ENCODE peak calls at places on chromosomes 6 and 20, in five cellular contexts. E is breast epithelium, B is lower leg skin, J is ovary, Y is IMR-90. T is an unnamed sample.

GRCh38 chr6:19669206-19669605 is 168.0 kb upstream of the ID4 start:
- DNase-seq in Y (no peak), E (no peak), J (no peak), B (no peak), T (no peak)

GRCh38 chr20:50305636-50306477 is 115.2 kb downstream of the CEBPB start:
- DNase-seq in B (peak; percentile 73), E (no peak), J (peak; percentile 74), Y (no peak), T (no peak)

GRCh38 chr20:58045579-58045978 is 182.9 kb downstream of the ANKRD60 start:
- DNase-seq in Y (no peak), B (peak; percentile 7), J (no peak), E (no peak), T (no peak)

GRCh38 chr6:2196079-2196679 is 49.2 kb downstream of the GMDS start:
- DNase-seq in B (peak; percentile 28), E (no peak), J (no peak), Y (peak; percentile 61), T (peak; percentile 9)

GRCh38 chr20:22289442-22289841 is 294.9 kb downstream of the FOXA2 start:
- DNase-seq in B (no peak), E (no peak), Y (no peak), J (no peak), T (no peak)

GRCh38 chr20:16349518-16350295 is 223.5 kb downstream of the KIF16B start:
- DNase-seq in J (no peak), B (no peak), Y (peak; percentile 23), E (no peak), T (no peak)

GRCh38 chr6:125597411-125598253 is 151.8 kb upstream of the HEY2 start:
- DNase-seq in E (no peak), J (no peak), Y (no peak), B (no peak), T (no peak)

GRCh38 chr20:7540923-7541322 is 399.3 kb downstream of the HAO1 start:
- DNase-seq in Y (no peak), B (no peak), J (no peak), E (no peak), T (no peak)

GRCh38 chr6:17281497-17282481 is 628 bp downstream of the RBM24 start:
- DNase-seq in Y (peak; percentile 24), J (peak; percentile 39), B (peak; percentile 13), E (no peak), T (peak; percentile 31)

GRCh38 chr6:16205377-16206144 is 32.8 kb upstream of the GMPR start:
- DNase-seq in J (no peak), B (no peak), Y (peak; percentile 91), E (no peak), T (no peak)

GRCh38 chr6:131372535-131372934 is 200.5 kb upstream of the ARG1 start:
- DNase-seq in J (no peak), B (no peak), E (no peak), Y (no peak), T (no peak)

GRCh38 chr6:159609813-159610212 is 83.2 kb downstream of the SOD2 start:
- DNase-seq in E (no peak), J (no peak), Y (no peak), B (peak; percentile 43), T (no peak)

GRCh38 chr6:114051031-114051430 is 80.1 kb upstream of the HDAC2 start:
- DNase-seq in Y (no peak), E (no peak), B (no peak), J (no peak), T (no peak)

GRCh38 chr6:42909835-42910234 is 6.0 kb upstream of the PTCRA start:
- DNase-seq in J (no peak), B (no peak), E (no peak), Y (no peak), T (no peak)

GRCh38 chr6:75296811-75297779 is 12.5 kb upstream of the TMEM30A start:
- DNase-seq in B (no peak), E (no peak), Y (peak; percentile 71), J (no peak), T (no peak)

GRCh38 chr6:151119823-151120524 is 119.8 kb upstream of the AKAP12 start:
- DNase-seq in J (no peak), B (no peak), Y (no peak), E (no peak), T (no peak)

GRCh38 chr20:19456600-19457390 is 244.4 kb downstream of the SLC24A3 start:
- DNase-seq in Y (no peak), E (no peak), B (no peak), J (no peak), T (no peak)

GRCh38 chr6:111478749-111479148 is 4.3 kb downstream of the REV3L start:
- DNase-seq in B (no peak), Y (peak; percentile 72), E (no peak), J (no peak), T (no peak)

GRCh38 chr6:165655191-165655590 is 7.8 kb downstream of the PDE10A start:
- DNase-seq in B (no peak), Y (no peak), E (no peak), J (no peak), T (no peak)

GRCh38 chr6:117483004-117483644 is 650 bp downstream of the DCBLD1 start:
- DNase-seq in E (peak; percentile 53), B (peak; percentile 23), J (peak; percentile 48), Y (peak; percentile 31), T (peak; percentile 12)

GRCh38 chr6:105869835-105870506 is 216.2 kb upstream of the PRDM1 start:
- DNase-seq in E (no peak), J (no peak), Y (no peak), B (no peak), T (no peak)

GRCh38 chr6:154754152-154754551 is 20.9 kb downstream of the SCAF8 start:
- DNase-seq in E (no peak), J (no peak), Y (peak; percentile 73), B (no peak), T (no peak)

GRCh38 chr6:45148711-45149341 is 179.3 kb upstream of the RUNX2 start:
- DNase-seq in J (no peak), E (no peak), Y (peak; percentile 55), B (no peak), T (no peak)

GRCh38 chr20:59948828-59949720 is 8.9 kb downstream of the FAM217B start:
- DNase-seq in B (no peak), Y (peak; percentile 67), J (no peak), E (no peak), T (no peak)

GRCh38 chr20:24392612-24393011 is 76.8 kb upstream of the SYNDIG1 start:
- DNase-seq in B (no peak), Y (no peak), E (no peak), J (no peak), T (no peak)

GRCh38 chr6:119346914-119347313 is 2.6 kb downstream of the MAN1A1 start:
- DNase-seq in B (no peak), Y (no peak), J (no peak), E (no peak), T (no peak)

GRCh38 chr20:53492212-53492611 is 101.4 kb downstream of the ZNF217 start:
- DNase-seq in B (no peak), E (no peak), J (no peak), Y (no peak), T (no peak)

GRCh38 chr20:50347568-50347981 is 156.9 kb downstream of the CEBPB start:
- DNase-seq in J (no peak), E (peak; percentile 69), B (no peak), Y (no peak), T (no peak)

GRCh38 chr6:56904068-56904467 is 50.8 kb upstream of the BEND6 start:
- DNase-seq in E (no peak), Y (no peak), B (no peak), J (no peak), T (no peak)

GRCh38 chr20:8764289-8764962 is 304.5 kb upstream of the PLCB4 start:
- DNase-seq in J (no peak), E (no peak), B (no peak), Y (no peak), T (no peak)

GRCh38 chr20:57048027-57048869 is 218.2 kb downstream of the BMP7 start:
- DNase-seq in E (no peak), B (peak; percentile 53), Y (no peak), J (no peak), T (peak; percentile 49)

GRCh38 chr20:10502098-10502526 is 67.0 kb downstream of the SLX4IP start:
- DNase-seq in E (no peak), B (no peak), Y (no peak), J (no peak), T (no peak)

GRCh38 chr20:10495173-10495572 is 60.1 kb downstream of the SLX4IP start:
- DNase-seq in Y (no peak), J (no peak), B (no peak), E (no peak), T (no peak)

GRCh38 chr20:10497283-10497682 is 62.2 kb downstream of the SLX4IP start:
- DNase-seq in Y (no peak), E (no peak), B (no peak), J (no peak), T (no peak)

GRCh38 chr20:10501377-10501776 is 66.3 kb downstream of the SLX4IP start:
- DNase-seq in E (no peak), J (no peak), B (no peak), Y (no peak), T (no peak)

GRCh38 chr20:10498196-10498595 is 63.1 kb downstream of the SLX4IP start:
- DNase-seq in J (no peak), E (no peak), Y (no peak), B (no peak), T (no peak)
- TF ChIP-seq POLR2A in J (no peak), E (no peak), Y (no peak), B (no peak), T (no peak)

DNA sequence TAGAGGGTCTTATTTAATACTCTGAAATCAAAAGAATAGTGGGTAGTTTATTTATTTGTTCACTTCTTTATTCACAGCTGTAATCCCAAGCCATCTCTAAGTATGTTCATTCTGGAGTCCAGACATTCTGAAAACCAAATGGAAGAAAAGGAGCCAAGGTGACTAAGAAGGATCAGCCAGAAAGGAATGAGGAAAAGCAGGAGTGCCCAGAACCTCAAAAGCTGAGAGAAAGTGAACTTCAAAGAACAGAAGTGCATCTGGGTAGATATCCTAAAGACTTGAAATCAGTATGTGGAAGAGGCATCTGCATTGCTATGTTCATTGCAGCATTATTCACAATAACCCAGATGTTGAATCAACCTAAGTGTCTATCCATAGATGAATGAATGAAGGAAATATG is 94.8 kb downstream of the VIP start:
- DNase-seq in E (no peak), Y (no peak), B (no peak), J (no peak), T (no peak)
- TF ChIP-seq POLR2A in E (no peak), Y (no peak), B (no peak), J (no peak), T (no peak)

GRCh38 chr6:116370717-116371383 is at the start of gene DSE:
- DNase-seq in E (peak; percentile 61), B (no peak), Y (peak; percentile 86), J (peak; percentile 91), T (peak; percentile 54)
- TF ChIP-seq POLR2A in E (peak; percentile 33), B (peak; percentile 47), Y (peak; percentile 76), J (peak; percentile 90), T (peak; percentile 79)

GRCh38 chr6:36685198-36685919 is 6.8 kb downstream of the CDKN1A start:
- DNase-seq in B (no peak), E (no peak), Y (no peak), J (no peak), T (no peak)
- TF ChIP-seq POLR2A in B (no peak), E (no peak), Y (no peak), J (no peak), T (no peak)